ENCODE peak calls at places on chromosomes 6 and 20, in seven cellular contexts. I is A549, N is transverse colon, P is ovary, M is sigmoid colon, W is H1, L is stomach. Z is an unnamed sample.

GRCh38 chr6:150328744-150329400 is 39.9 kb upstream of the IYD start:
- DNase-seq in I (no peak), N (no peak), P (no peak), L (no peak), M (no peak), W (no peak), Z (no peak)

GRCh38 chr6:10030942-10031537 is 383.8 kb downstream of the TFAP2A start:
- DNase-seq in M (no peak), N (no peak), P (no peak), L (no peak), I (no peak), W (no peak), Z (no peak)

GRCh38 chr6:95364016-95364604 is 213.2 kb upstream of the MANEA start:
- DNase-seq in M (no peak), N (no peak), I (peak; percentile 3), L (no peak), P (no peak), W (no peak), Z (no peak)

GRCh38 chr6:13908955-13909381 is 15.8 kb upstream of the RNF182 start:
- DNase-seq in W (no peak), P (no peak), N (peak; percentile 36), M (peak; percentile 71), I (peak; percentile 64), L (peak; percentile 34), Z (no peak)

GRCh38 chr6:44039191-44039719 is 88.0 kb downstream of the MRPL14 start:
- DNase-seq in L (no peak), I (no peak), M (peak; percentile 51), W (no peak), N (no peak), P (no peak), Z (no peak)

GRCh38 chr6:22141271-22141745 is 155.5 kb downstream of the PRL start:
- DNase-seq in L (no peak), P (no peak), M (no peak), W (no peak), I (no peak), N (no peak), Z (no peak)

GRCh38 chr6:149965191-149966020 is 1.7 kb downstream of the ULBP1 start:
- DNase-seq in N (peak; percentile 17), I (no peak), P (no peak), W (no peak), L (no peak), M (no peak), Z (no peak)

GRCh38 chr6:30614843-30615218 is 2.2 kb downstream of the PPP1R10 start:
- DNase-seq in P (peak; percentile 78), I (peak; percentile 76), L (peak; percentile 83), M (peak; percentile 96), N (peak; percentile 88), W (peak; percentile 86), Z (peak; percentile 67)

GRCh38 chr20:23374441-23374840 is 12.5 kb downstream of the GZF1 start:
- DNase-seq in P (no peak), L (no peak), W (no peak), I (no peak), M (no peak), N (no peak), Z (no peak)

GRCh38 chr20:10469599-10469998 is 34.5 kb downstream of the SLX4IP start:
- DNase-seq in M (peak; percentile 88), W (peak; percentile 23), I (peak; percentile 76), L (no peak), N (peak; percentile 60), P (no peak), Z (peak; percentile 65)

GRCh38 chr6:33372532-33373123 is 19.0 kb upstream of the KIFC1 start:
- DNase-seq in N (no peak), L (no peak), W (no peak), I (no peak), M (no peak), P (no peak), Z (no peak)

DNA sequence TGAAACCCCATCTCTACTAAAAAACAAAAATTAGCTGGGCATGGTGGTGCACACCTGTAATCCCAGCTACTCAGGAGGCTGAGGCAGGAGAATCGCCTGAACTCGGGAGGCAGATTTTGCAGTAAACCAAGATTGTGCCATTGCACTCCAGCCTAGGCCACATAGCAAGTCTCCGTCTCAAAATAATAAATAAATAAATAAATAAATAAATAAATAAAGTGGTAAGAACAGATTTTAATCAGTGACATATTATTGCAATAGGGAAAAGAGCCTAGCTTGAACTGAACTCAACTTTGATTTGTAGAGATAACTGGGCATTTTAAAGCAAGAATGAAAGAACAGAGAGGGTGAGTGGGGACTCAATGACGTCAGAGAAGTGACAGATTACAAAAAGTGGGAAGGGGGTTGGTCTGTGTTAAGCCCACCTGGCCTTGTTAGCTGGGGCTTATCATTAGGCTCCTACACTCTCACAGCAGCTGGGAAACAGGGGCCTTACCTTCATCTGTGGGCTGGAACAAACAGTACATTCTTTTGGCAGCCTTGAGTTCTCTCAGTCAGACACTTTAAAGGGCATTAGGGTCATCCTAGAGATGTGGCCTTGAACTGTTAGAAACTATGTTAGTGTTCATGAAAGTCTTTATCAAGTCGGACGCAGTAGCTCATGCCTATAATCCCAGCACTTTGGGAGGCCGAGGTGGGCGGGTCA is 24.5 kb upstream of the KIFC1 start:
- DNase-seq in W (no peak), M (no peak), N (no peak), L (no peak), P (no peak), I (no peak), Z (no peak)
- TF ChIP-seq EP300 in W (no peak), M (no peak), N (no peak), L (no peak), P (no peak), I (no peak), Z (no peak)

GRCh38 chr6:75691012-75691411 is 58.0 kb upstream of the MYO6 start:
- DNase-seq in M (no peak), W (no peak), N (no peak), P (no peak), L (no peak), I (no peak), Z (no peak)
- TF ChIP-seq CTCF in M (no peak), W (no peak), N (no peak), P (no peak), L (no peak), I (no peak), Z (no peak)

DNA sequence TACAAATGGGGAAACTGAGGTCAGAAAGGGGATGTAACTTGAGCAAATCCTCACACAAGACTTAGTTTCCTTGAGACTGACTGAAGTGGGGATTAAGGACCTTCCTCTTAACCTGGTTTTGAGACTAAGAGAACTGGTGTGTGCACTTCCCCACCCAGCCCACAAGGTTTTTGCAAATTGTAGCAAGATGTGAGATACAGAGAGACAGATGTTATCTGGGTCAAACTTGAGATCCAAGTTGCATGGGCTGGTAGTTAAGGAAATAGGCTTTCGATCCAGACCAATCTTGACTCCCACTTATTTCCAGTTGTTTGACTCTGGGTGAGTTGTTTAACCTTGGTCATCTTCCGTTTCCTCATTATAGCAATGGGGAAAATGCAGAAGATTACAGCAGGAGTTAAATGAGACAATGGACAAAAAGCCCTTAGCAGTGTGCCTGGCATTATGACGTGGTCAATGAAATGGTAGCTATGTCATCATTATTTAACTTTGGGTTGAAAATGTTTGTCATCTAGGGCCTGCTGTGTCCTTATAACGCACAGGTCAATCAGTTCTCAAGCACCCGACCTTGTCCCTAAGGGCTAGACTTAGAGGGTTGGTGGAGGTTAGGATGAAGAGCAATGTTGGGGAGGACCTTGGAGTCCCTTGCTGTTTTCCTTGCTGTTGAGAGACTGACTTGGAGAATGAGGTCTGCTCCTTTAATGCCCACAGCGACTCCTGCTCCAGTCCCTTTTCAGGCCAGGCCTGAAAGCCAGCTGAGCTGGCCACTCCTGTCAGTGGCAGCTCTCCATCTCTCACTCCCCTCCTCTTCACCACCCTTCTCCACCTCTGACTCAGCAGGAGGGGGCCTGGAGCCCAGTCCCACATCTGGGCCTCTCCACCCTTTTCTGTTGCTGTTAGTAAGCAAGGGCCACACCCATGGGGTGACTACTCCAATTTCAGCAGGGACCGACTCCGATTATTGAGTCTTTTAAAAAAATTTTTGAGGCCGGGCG is 1.9 kb downstream of the SNX21 start:
- DNase-seq in W (no peak), I (no peak), N (peak; percentile 20), M (peak; percentile 83), P (no peak), L (no peak), Z (peak; percentile 49)
- TF ChIP-seq EP300 in W (no peak), I (no peak), N (no peak), M (no peak), P (no peak), L (no peak), Z (no peak)

DNA sequence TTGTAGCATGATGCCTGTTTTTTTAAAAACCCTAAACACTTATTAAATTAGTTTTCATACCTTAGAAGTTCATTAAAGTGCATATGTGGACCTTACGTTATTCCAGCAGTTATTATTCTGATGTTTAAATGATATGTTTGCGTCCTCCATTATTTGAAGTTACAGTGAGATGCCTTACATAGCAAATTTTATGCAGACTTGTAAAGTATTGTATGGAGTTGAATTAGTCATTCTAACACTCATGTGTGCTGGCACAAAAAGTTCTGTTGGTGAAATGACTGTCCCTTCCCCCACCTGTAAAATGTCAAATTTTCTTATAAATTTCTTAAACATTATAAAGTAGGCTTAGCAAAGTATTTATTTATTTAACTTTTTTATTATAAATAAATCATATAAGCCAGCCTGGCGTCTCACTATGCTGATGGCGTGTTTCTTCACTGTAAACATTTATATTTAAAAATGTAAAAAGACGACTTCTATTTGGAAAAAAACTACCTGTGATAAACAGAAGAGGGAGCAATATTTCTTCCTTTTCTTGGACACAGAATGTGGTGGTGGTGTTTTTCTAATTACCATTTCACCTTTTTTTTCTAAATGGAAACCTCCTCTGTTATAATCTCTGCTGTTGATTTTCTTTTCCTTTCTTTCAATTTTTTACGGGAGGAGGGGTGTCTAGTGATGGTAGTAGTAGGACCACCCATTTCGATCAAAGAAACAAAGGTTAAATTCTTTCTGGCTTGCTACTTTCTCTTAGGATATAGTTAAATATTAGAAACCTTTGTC is 155.4 kb downstream of the RFPL4B start:
- DNase-seq in I (no peak), P (no peak), M (no peak), L (no peak), N (no peak), W (no peak), Z (no peak)
- TF ChIP-seq CTCF in I (peak; percentile 38), P (peak; percentile 15), M (no peak), L (no peak), N (no peak), W (peak; percentile 29), Z (peak; percentile 33)

GRCh38 chr6:7939864-7940228 is 29.3 kb upstream of the TXNDC5 start:
- DNase-seq in N (no peak), L (no peak), M (no peak), I (no peak), P (no peak), W (no peak), Z (no peak)

GRCh38 chr6:7938562-7939185 is 28.1 kb upstream of the TXNDC5 start:
- DNase-seq in L (no peak), I (no peak), P (no peak), N (no peak), W (no peak), M (no peak), Z (no peak)

GRCh38 chr6:7933794-7934193 is 23.2 kb upstream of the TXNDC5 start:
- DNase-seq in M (no peak), I (no peak), P (no peak), W (no peak), N (no peak), L (no peak), Z (no peak)

GRCh38 chr6:7939186-7939863 is 28.7 kb upstream of the TXNDC5 start:
- DNase-seq in W (no peak), N (no peak), L (no peak), P (no peak), M (no peak), I (no peak), Z (no peak)
- TF ChIP-seq EP300 in W (no peak), N (no peak), L (no peak), P (no peak), M (no peak), I (no peak), Z (no peak)